ENCODE peak calls at places on chromosomes 4 and X, in four cellular contexts. V is NB4, B is body of pancreas, C is adrenal gland. M is an unnamed sample.

GRCh38 chr4:125003840-125004239 is 291.3 kb upstream of the ANKRD50 start:
- DNase-seq in V (no peak), B (no peak), C (no peak), M (no peak)

GRCh38 chr4:76235915-76236314 is 15.6 kb upstream of the FAM47E start:
- DNase-seq in B (peak; percentile 73), V (no peak), C (no peak), M (no peak)

GRCh38 chrX:39112143-39112542 is 310.9 kb downstream of the MID1IP1 start:
- DNase-seq in V (no peak), B (no peak), C (no peak), M (no peak)

GRCh38 chr4:112060212-112060611 is 85.0 kb upstream of the FAM241A start:
- DNase-seq in V (peak; percentile 32), B (no peak), C (no peak), M (no peak)

GRCh38 chrX:150692837-150693781 is at the start of gene MTMR1:
- DNase-seq in V (peak; percentile 34), B (peak; percentile 39), C (no peak), M (peak; percentile 43)

GRCh38 chrX:46796574-46797191 is 37.8 kb upstream of the SLC9A7 start:
- DNase-seq in V (peak; percentile 74), B (peak; percentile 79), C (peak; percentile 94), M (peak; percentile 13)

GRCh38 chrX:71870337-71871098 is 40.1 kb upstream of the NHSL2 start:
- DNase-seq in C (no peak), B (no peak), V (peak; percentile 63), M (no peak)

GRCh38 chr4:145154573-145154972 is 25.8 kb downstream of the OTUD4 start:
- DNase-seq in B (peak; percentile 28), C (no peak), V (no peak), M (no peak)

GRCh38 chr4:13530823-13531608 is 13.3 kb downstream of the NKX3-2 start:
- DNase-seq in C (peak; percentile 7), B (no peak), V (peak; percentile 78), M (no peak)

GRCh38 chrX:100812216-100813158 is 7.7 kb upstream of the CSTF2 start:
- DNase-seq in B (no peak), C (no peak), V (no peak), M (no peak)

GRCh38 chr4:171025776-171026175 is 787.4 kb upstream of the GALNTL6 start:
- DNase-seq in V (peak; percentile 81), B (no peak), C (no peak), M (no peak)

GRCh38 chrX:13090261-13091110 is 46.1 kb upstream of the FAM9C start:
- DNase-seq in C (no peak), V (peak; percentile 88), B (no peak), M (no peak)

GRCh38 chrX:35890699-35891098 is 28.8 kb upstream of the CFAP47 start:
- DNase-seq in V (peak; percentile 64), C (peak; percentile 61), B (peak; percentile 69), M (no peak)

GRCh38 chr4:102815981-102816380 is 11.4 kb downstream of the UBE2D3 start:
- DNase-seq in C (no peak), B (no peak), V (no peak), M (no peak)

GRCh38 chr4:86558799-86559198 is 35.3 kb upstream of the PTPN13 start:
- DNase-seq in C (no peak), V (no peak), B (no peak), M (no peak)

DNA sequence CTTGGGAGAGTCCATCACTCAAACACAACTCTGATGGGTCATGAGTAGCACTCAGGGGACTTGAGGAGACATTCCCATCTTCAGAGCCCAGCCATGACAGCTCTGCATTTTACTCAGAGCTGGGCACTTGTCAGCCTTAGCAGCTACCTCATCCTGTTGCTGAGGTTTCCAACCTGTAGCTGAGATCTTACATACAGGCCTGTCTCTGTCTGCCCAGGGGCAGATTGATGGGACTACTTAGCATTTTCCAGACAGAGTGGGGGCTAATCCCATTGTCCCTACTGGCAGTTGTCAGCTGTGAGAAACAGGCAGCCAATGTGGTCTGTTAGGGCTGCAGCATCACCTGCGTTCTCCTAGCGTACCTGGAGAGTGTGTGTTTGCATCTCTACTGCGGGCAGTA is 3.5 kb downstream of the FHDC1 start:
- DNase-seq in B (no peak), C (no peak), V (no peak), M (no peak)
- TF ChIP-seq POLR2A in B (no peak), C (no peak), V (no peak), M (no peak)

DNA sequence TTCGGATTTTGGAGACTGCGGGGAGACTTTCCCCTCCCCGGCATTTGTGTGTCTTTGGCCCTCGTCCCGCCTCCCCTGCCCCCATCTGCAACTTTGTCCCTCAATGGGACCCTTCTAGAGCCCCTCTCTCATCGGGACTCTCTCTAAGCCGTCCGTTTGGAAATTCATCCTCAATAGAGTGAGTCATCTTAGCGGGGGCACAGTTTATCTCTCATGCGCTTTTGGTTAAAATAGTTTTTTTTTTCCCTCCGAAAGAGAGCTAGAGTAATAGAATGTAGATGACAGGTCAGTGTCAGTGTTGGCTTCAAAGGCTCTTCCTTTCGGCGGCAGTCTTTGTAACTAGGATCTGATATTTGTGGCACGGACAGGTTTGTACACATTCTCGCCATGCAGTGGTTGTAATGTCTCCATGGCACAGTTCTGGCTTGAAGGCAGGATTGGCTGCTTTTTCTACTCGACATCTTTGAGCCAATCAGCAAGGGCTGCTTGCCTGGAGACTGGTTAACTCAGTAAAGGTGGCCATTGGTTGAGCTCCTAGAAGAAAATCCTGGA is 966 bp downstream of the N4BP2 start:
- DNase-seq in B (peak; percentile 94), C (peak; percentile 96), V (peak; percentile 97), M (peak; percentile 70)
- TF ChIP-seq POLR2A in B (no peak), C (peak; percentile 88), V (peak; percentile 87), M (peak; percentile 68)

GRCh38 chrX:88853925-88854324 is 106.9 kb downstream of the CPXCR1 start:
- DNase-seq in V (no peak), C (no peak), B (no peak), M (no peak)
- TF ChIP-seq POLR2A in V (no peak), C (no peak), B (no peak), M (no peak)

GRCh38 chr4:77817304-77818076 is 1.7 kb downstream of the CNOT6L start:
- DNase-seq in B (peak; percentile 72), C (no peak), V (no peak), M (no peak)
- TF ChIP-seq POLR2A in B (no peak), C (no peak), V (no peak), M (no peak)

GRCh38 chr4:17511950-17512795 is at the start of gene QDPR:
- DNase-seq in V (peak; percentile 94), C (peak; percentile 91), B (peak; percentile 86), M (peak; percentile 69)
- TF ChIP-seq POLR2A in V (peak; percentile 66), C (peak; percentile 72), B (peak; percentile 33), M (no peak)

M was measured in GM12891.